ENCODE peak calls at places on chromosomes 11 and 22, in five cellular contexts. Y is IMR-90, S is cardiac muscle cell, X is RWPE1, I is dorsolateral prefrontal cortex. Q is an unnamed sample.
A peak's percentile ranks its signal among the peaks of the same experiment; 100 is the strongest.

GRCh38 chr11:11407738-11408084 is 54.7 kb upstream of the CSNK2A3 start:
- DNase-seq in Y (no peak), S (no peak), X (no peak), I (no peak), Q (no peak)

GRCh38 chr11:3197044-3197715 is 21.4 kb downstream of the MRGPRG start:
- DNase-seq in Y (no peak), S (no peak), X (no peak), I (no peak), Q (no peak)

GRCh38 chr22:19714320-19715252 is at the start of gene SEPTIN5:
- DNase-seq in Y (no peak), S (no peak), X (no peak), I (peak; percentile 50), Q (no peak)

GRCh38 chr11:119107538-119108150 is 500 bp downstream of the C2CD2L start:
- DNase-seq in Y (no peak), S (no peak), X (peak; percentile 24), I (peak; percentile 20), Q (no peak)

GRCh38 chr22:37896939-37897338 is 9.2 kb upstream of the MICALL1 start:
- DNase-seq in Y (no peak), S (no peak), X (no peak), I (no peak), Q (no peak)

GRCh38 chr22:50008151-50009040 is 4.2 kb downstream of the IL17REL start:
- DNase-seq in Y (no peak), S (no peak), X (no peak), I (no peak), Q (no peak)

GRCh38 chr11:17076517-17077239 is 789 bp downstream of the RPS13 start:
- DNase-seq in Y (peak; percentile 2), S (peak; percentile 20), X (no peak), I (no peak), Q (no peak)

GRCh38 chr11:45815747-45816146 is 10.8 kb downstream of the SLC35C1 start:
- DNase-seq in Y (peak; percentile 18), S (peak; percentile 41), X (no peak), I (no peak), Q (no peak)

GRCh38 chr11:47987310-47987709 is 7.0 kb downstream of the PTPRJ start:
- DNase-seq in Y (no peak), S (no peak), X (no peak), I (no peak), Q (no peak)

GRCh38 chr22:47023871-47024270 is 261.4 kb downstream of the TBC1D22A start:
- DNase-seq in Y (no peak), S (no peak), X (no peak), I (no peak), Q (no peak)

GRCh38 chr11:106021181-106021966 is 666 bp downstream of the MSANTD4 start:
- DNase-seq in Y (peak; percentile 56), S (peak; percentile 60), X (peak; percentile 13), I (no peak), Q (no peak)

GRCh38 chr11:28632338-28632737 is 524.1 kb downstream of the METTL15 start:
- DNase-seq in Y (peak; percentile 55), S (no peak), X (peak; percentile 38), I (no peak), Q (no peak)

GRCh38 chr22:46464296-46464695 is 73.1 kb downstream of the CELSR1 start:
- DNase-seq in Y (no peak), S (no peak), X (no peak), I (no peak), Q (no peak)

GRCh38 chr11:62433553-62434301 is 14.9 kb downstream of the SCGB1A1 start:
- DNase-seq in Y (no peak), S (no peak), X (no peak), I (no peak), Q (no peak)
- H3K27ac ChIP-seq in Y (peak overlapping the region; percentile 3), S (no peak overlapping the region), X (no peak overlapping the region), I (peak overlapping the region; percentile 15), Q (no peak overlapping the region)

DNA sequence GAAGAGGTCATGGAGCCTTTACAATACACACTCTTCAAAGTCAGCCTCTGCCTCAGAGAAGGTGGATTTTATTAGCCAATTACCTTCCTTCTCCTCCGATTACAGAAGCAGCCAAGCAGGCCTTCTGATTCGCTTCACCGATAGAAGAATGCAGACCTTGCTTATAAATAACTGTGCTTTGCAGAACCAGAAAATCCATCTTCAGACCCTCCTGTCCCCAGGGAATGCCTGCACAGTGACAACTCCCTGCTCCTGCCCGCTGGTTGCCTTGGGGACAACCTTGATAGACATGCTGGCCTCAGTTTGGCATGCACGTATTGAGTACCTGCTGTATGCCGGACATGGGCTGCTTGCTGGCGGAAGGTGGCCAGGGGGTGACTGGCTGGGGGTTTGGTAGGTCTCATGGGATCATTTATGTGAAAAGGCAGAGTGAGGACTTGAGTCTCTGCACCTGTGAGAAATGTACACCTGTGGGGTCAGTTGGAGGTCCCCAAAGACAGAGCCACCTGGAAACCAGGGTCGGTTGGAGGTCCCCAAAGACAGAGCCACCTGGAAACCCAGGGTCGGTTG is 1238.7 kb downstream of the BRD1 start:
- DNase-seq in Y (no peak), S (no peak), X (no peak), I (no peak), Q (no peak)
- H3K27ac ChIP-seq in Y (no peak overlapping the region), S (no peak overlapping the region), X (no peak overlapping the region), I (no peak overlapping the region), Q (no peak overlapping the region)

GRCh38 chr22:23841736-23842404 is 3.1 kb upstream of the DERL3 start:
- DNase-seq in Y (no peak), S (no peak), X (no peak), I (no peak), Q (no peak)
- H3K27ac ChIP-seq in Y (no peak overlapping the region), S (peak overlapping the region; percentile 92), X (no peak overlapping the region), I (no peak overlapping the region), Q (no peak overlapping the region)

GRCh38 chr22:45425531-45426265 is 12.2 kb downstream of the RIBC2 start:
- DNase-seq in Y (no peak), S (no peak), X (no peak), I (no peak), Q (no peak)

GRCh38 chr22:45425101-45425500 is 11.6 kb downstream of the RIBC2 start:
- DNase-seq in Y (peak; percentile 36), S (peak; percentile 22), X (no peak), I (no peak), Q (no peak)

GRCh38 chr22:45428391-45429385 is 15.2 kb downstream of the RIBC2 start:
- DNase-seq in Y (no peak), S (no peak), X (no peak), I (no peak), Q (no peak)

GRCh38 chr22:45426387-45426786 is 12.9 kb downstream of the RIBC2 start:
- DNase-seq in Y (no peak), S (no peak), X (no peak), I (no peak), Q (no peak)

DNA sequence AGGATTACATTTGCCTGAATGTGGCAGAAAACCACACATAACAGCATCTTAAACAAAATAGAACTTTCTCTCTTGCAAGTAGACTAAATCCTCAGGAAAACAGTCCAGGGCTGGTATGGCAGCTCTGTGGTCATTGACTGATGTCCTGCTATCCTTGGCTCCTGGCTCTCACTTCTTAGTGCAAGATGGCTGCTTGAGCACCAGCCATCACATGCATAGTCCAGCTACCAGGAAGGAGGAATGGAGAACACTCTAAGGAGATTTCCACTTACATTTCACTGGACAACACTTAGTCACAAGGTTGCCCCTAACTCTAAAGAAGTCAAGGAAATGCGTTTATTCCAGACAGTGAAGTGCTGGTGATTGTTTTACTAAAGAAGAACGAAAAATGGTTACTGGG is 13.6 kb downstream of the RIBC2 start:
- DNase-seq in Y (no peak), S (no peak), X (no peak), I (no peak), Q (no peak)
- H3K27ac ChIP-seq in Y (no peak overlapping the region), S (no peak overlapping the region), X (no peak overlapping the region), I (no peak overlapping the region), Q (no peak overlapping the region)

DNA sequence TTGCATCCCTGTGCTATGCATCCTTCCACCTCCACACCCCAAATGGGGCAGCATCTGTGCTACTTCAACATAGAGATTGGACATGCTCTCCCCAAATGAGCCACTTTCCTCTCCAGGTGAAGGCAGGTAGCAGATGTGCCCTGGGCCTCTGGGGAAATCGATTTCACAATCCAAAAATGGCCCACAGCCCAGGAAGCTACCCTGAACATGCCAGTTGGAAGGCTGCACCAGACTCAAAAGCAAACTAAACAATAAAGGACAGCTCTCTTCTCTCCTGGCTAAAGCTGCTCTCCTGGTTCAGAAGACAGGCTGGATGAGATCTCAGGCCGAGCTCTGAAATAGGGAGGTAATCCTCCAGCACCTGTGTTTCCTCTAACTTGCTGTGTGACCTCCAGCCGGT is 19.7 kb downstream of the ISX start:
- DNase-seq in Y (no peak), S (no peak), X (no peak), I (no peak), Q (no peak)
- H3K27ac ChIP-seq in Y (no peak overlapping the region), S (no peak overlapping the region), X (no peak overlapping the region), I (no peak overlapping the region), Q (no peak overlapping the region)

GRCh38 chr11:73384871-73385692 is 8.9 kb downstream of the RELT start:
- DNase-seq in Y (no peak), S (no peak), X (no peak), I (no peak), Q (no peak)

GRCh38 chr11:73384531-73384870 is 8.3 kb downstream of the RELT start:
- DNase-seq in Y (no peak), S (no peak), X (no peak), I (no peak), Q (no peak)

GRCh38 chr11:73387594-73388021 is 11.4 kb downstream of the RELT start:
- DNase-seq in Y (no peak), S (no peak), X (no peak), I (peak; percentile 25), Q (no peak)

GRCh38 chr11:73386568-73386967 is 10.4 kb downstream of the RELT start:
- DNase-seq in Y (no peak), S (no peak), X (no peak), I (no peak), Q (no peak)

DNA sequence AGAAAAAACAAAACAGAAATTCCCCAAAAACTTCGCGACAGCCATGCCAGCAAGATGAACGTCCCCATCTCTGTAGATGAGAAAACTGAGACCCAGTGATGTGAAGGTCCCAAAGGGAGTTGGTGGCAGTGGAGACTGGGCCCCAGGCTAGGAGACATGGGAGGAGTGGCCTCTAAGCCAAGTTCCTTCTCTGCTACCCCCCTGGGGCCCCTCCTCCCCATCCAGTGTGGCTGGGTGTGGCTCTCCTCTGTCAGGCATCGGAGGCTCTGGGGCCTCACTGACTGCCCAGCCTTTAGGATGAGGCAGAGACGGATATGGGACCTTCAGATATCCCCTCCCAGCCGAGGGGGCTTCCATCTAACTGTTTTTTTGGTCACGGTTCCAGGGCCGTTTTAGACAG is 9.8 kb downstream of the RELT start:
- DNase-seq in Y (no peak), S (no peak), X (no peak), I (no peak), Q (no peak)
- H3K27ac ChIP-seq in Y (no peak overlapping the region), S (no peak overlapping the region), X (peak overlapping the region; percentile 93), I (peak overlapping the region; percentile 76), Q (peak overlapping the region; percentile 65)

GRCh38 chr11:409008-409599 is 5.7 kb downstream of the SIGIRR start:
- DNase-seq in Y (no peak), S (no peak), X (no peak), I (no peak), Q (no peak)
- H3K27ac ChIP-seq in Y (no peak overlapping the region), S (no peak overlapping the region), X (peak overlapping the region; percentile 79), I (no peak overlapping the region), Q (no peak overlapping the region)